ENCODE peak calls at places on chromosome 2, in five cellular contexts. C is stomach, I is breast epithelium, H is suprapubic skin, U is spleen. T is an unnamed sample. For H3K4me1, the result is how much of the 10 kb centered on the place peaks cover.

GRCh38 chr2:238155051-238155760 is 3.6 kb upstream of the ERFE start:
- DNase-seq in C (no peak), I (no peak), H (no peak), U (no peak), T (no peak)

GRCh38 chr2:182548031-182548950 is 121.5 kb upstream of the PDE1A start:
- DNase-seq in C (no peak), I (no peak), H (no peak), U (no peak), T (no peak)

GRCh38 chr2:16239296-16239850 is 299.0 kb downstream of the MYCN start:
- DNase-seq in C (no peak), I (no peak), H (no peak), U (no peak), T (no peak)

GRCh38 chr2:241803387-241804325 is 5.3 kb upstream of the NEU4 start:
- DNase-seq in C (no peak), I (no peak), H (peak), U (peak), T (peak)

GRCh38 chr2:132416080-132416911 is at the start of gene GPR39:
- DNase-seq in C (peak), I (peak), H (peak), U (no peak), T (peak)

GRCh38 chr2:141942006-141942789 is 188.6 kb downstream of the LRP1B start:
- DNase-seq in C (no peak), I (no peak), H (no peak), U (no peak), T (no peak)

GRCh38 chr2:85216927-85217326 is 83.7 kb downstream of the TCF7L1 start:
- DNase-seq in C (no peak), I (no peak), H (peak), U (no peak), T (no peak)

GRCh38 chr2:216308532-216308931 is 63.8 kb downstream of the MARCHF4 start:
- DNase-seq in C (no peak), I (no peak), H (no peak), U (no peak), T (no peak)

GRCh38 chr2:10303174-10303633 is 500 bp downstream of the HPCAL1 start:
- DNase-seq in C (peak), I (no peak), H (no peak), U (no peak), T (no peak)

GRCh38 chr2:209049608-209050007 is 374.2 kb upstream of the MAP2 start:
- DNase-seq in C (no peak), I (no peak), H (no peak), U (no peak), T (no peak)

GRCh38 chr2:96260404-96261260 is 5.2 kb downstream of the TMEM127 start:
- DNase-seq in C (peak), I (peak), H (no peak), U (no peak), T (peak)

GRCh38 chr2:173099271-173099670 is 23.6 kb downstream of the MAP3K20 start:
- DNase-seq in C (no peak), I (no peak), H (no peak), U (no peak), T (no peak)

GRCh38 chr2:208142255-208142924 is 3.6 kb downstream of the CRYGB start:
- DNase-seq in C (no peak), I (no peak), H (no peak), U (no peak), T (no peak)

GRCh38 chr2:79611448-79612016 is 98.7 kb downstream of the CTNNA2 start:
- DNase-seq in C (no peak), I (no peak), H (no peak), U (no peak), T (no peak)

GRCh38 chr2:62852254-62852653 is 146.7 kb downstream of the EHBP1 start:
- DNase-seq in C (no peak), I (no peak), H (no peak), U (no peak), T (no peak)

GRCh38 chr2:177772529-177772928 is 300.0 kb downstream of the PDE11A start:
- DNase-seq in C (no peak), I (no peak), H (no peak), U (no peak), T (no peak)

GRCh38 chr2:26634636-26635230 is 6.4 kb downstream of the CIB4 start:
- DNase-seq in C (no peak), I (no peak), H (no peak), U (peak), T (no peak)

GRCh38 chr2:36547906-36548305 is 50.1 kb downstream of the FEZ2 start:
- DNase-seq in C (no peak), I (no peak), H (no peak), U (no peak), T (no peak)

GRCh38 chr2:2683581-2683980 is 352.5 kb upstream of the MYT1L start:
- DNase-seq in C (no peak), I (no peak), H (no peak), U (no peak), T (no peak)

GRCh38 chr2:216735086-216735485 is 39.7 kb upstream of the IGFBP5 start:
- DNase-seq in C (no peak), I (no peak), H (no peak), U (no peak), T (no peak)

GRCh38 chr2:236712304-236712703 is 142.7 kb downstream of the ACKR3 start:
- DNase-seq in C (no peak), I (no peak), H (no peak), U (no peak), T (no peak)

GRCh38 chr2:230929381-230930148 is 4.5 kb upstream of the GPR55 start:
- DNase-seq in C (peak), I (no peak), H (peak), U (peak), T (no peak)

GRCh38 chr2:37775908-37776250 is 104.4 kb upstream of the CDC42EP3 start:
- DNase-seq in C (no peak), I (no peak), H (no peak), U (no peak), T (no peak)

GRCh38 chr2:37771600-37772088 is 100.2 kb upstream of the CDC42EP3 start:
- DNase-seq in C (no peak), I (no peak), H (no peak), U (no peak), T (no peak)

GRCh38 chr2:37773354-37773753 is 101.9 kb upstream of the CDC42EP3 start:
- DNase-seq in C (no peak), I (no peak), H (no peak), U (no peak), T (no peak)

GRCh38 chr2:37776487-37776886 is 105.0 kb upstream of the CDC42EP3 start:
- DNase-seq in C (no peak), I (no peak), H (no peak), U (no peak), T (no peak)

DNA sequence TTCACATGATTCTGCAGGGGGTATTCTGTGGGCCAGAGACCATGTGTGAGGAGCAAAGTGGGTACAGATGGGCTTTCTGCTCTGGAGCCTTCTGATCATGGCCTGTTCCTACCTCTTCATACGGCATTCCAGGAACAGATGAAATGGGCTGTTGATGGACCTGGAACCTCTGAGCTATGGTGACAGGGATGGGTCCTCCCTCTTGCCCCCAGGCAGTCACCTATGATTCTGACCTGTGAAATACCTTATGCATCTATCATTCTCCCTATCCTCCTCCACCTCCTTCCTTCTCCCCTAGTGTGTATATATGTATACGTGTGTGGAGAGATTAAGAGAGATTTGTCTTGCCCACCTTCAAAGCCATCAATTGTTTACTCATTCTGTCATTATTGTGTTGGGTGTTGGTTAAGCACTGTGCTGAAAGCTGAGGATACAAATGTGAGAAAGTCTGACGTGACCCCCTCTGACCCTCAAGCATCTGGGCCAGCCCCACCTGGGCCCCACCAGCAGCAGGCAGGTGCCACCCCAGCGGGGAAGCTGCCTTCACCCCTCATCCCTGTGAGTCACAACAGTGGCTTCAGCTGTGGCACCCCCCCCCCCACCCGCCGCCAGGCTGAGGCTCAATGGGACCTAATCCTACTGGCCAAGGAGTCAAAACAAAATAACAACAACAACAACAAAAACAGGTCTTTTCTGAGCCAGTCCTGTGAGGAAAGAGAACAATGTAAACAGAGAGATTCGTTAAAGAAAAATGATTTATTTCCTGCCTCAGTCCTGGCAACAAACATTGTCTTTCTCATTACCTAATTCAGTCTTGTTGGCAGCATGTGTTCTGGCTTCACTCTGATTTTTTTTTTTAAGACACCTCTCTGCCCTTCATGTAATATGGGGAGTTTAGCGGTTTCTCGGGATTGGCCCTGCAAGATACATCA is 103.8 kb upstream of the CDC42EP3 start:
- DNase-seq in C (no peak), I (no peak), H (no peak), U (no peak), T (peak)
- H3K27ac ChIP-seq in C (peak), I (peak), H (peak), U (no peak), T (no peak)

GRCh38 chr2:38672445-38673364 is 6.8 kb downstream of the GALM start:
- DNase-seq in C (no peak), I (no peak), H (no peak), U (no peak), T (no peak)
- H3K4me1 ChIP-seq in C (under half), I (under half), H (under half), U (under half), T (under half)

GRCh38 chr2:147845608-147846002 is 776 bp downstream of the ACVR2A start:
- DNase-seq in C (no peak), I (no peak), H (no peak), U (no peak), T (no peak)

GRCh38 chr2:147844691-147845607 is at the start of gene ACVR2A:
- DNase-seq in C (peak), I (no peak), H (no peak), U (peak), T (peak)

GRCh38 chr2:147843421-147843863 is 1.4 kb upstream of the ACVR2A start:
- DNase-seq in C (no peak), I (no peak), H (no peak), U (no peak), T (no peak)

GRCh38 chr2:147846382-147847081 is 1.7 kb downstream of the ACVR2A start:
- DNase-seq in C (no peak), I (no peak), H (no peak), U (no peak), T (no peak)

GRCh38 chr2:147843864-147844690 is 752 bp upstream of the ACVR2A start:
- DNase-seq in C (peak), I (peak), H (peak), U (peak), T (peak)
- TF ChIP-seq POLR2A in C (no peak), I (no peak), H (peak), U (no peak), T (peak)

DNA sequence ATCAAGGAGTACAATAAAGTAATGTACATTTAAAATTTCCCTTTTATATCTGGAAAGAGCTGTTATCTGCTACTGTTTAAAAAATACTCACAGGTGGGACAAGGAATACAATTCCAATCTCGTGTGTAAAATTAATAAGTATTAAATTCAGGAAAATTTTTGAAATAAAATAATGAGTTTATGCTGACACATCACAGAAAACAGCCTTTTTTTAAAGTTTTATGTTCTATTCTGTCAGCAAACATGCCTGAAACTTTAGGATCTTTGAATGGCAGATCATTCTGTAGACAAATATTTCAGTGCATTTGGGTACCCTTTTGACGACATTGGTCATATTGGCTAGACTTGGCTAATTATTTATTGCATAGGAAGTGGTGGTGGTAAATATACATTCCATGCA is 254.4 kb upstream of the ETAA1 start:
- DNase-seq in C (no peak), I (no peak), H (no peak), U (no peak), T (no peak)
- H3K27ac ChIP-seq in C (no peak), I (no peak), H (no peak), U (no peak), T (no peak)

DNA sequence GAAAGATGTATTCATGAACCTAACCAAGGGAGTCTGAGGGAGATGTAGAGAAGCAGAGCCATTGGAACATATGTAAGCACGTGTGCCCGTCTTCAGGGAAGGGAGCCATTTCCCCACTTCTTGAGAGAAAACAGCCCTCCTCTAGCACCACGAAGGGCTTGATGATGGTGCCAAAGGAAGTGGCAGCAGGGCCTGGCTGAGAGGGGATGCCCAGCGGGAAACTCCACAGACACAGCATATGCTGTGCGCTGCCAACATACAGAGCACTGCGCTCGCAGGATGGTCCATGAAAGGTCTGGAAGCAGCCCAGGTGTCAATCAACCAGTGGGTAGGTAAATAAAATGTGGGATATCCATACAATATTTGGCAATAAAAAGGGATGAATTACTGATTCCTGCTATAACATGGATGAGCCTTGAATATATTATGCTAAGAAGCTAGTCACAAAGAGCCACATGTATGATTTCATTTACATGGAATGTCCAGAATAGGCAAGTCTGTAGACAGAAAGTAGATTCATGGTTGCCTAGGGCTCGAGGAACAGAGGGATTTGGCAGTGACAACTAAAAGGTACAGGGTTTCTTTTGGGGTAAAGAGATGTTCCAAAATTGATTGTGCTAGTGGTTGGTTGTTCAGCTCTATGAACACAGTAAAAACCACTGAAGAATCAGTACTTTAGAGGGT is 16.1 kb downstream of the TMEM247 start:
- DNase-seq in C (no peak), I (no peak), H (no peak), U (no peak), T (no peak)
- H3K4me1 ChIP-seq in C (under half), I (under half), H (under half), U (under half), T (under half)

GRCh38 chr2:29114841-29115609 is at the start of gene CLIP4:
- DNase-seq in C (peak), I (no peak), H (no peak), U (peak), T (peak)
- TF ChIP-seq POLR2A in C (no peak), I (peak), H (peak), U (no peak), T (no peak)

DNA sequence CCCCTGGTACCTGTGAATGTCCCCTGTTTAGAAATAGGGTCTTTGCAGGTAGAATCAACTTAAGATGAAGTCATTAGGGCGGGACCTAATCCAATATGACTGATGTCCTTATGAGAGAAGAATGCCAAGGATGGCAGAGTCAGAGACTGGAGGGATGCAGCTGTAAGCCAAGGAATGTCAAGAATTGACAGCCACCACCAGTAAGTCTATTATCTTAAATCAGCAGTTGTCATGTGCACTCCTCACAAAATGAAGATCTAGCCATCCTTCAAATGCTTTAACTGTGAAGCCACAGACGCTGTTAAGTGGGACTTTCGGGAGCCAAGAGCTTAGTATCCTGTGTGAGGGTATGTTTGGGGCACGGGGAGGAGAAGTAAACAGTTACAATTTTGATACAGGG is 83.2 kb downstream of the ITGA4 start:
- DNase-seq in C (no peak), I (no peak), H (no peak), U (no peak), T (no peak)
- H3K27ac ChIP-seq in C (no peak), I (no peak), H (no peak), U (no peak), T (no peak)

DNA sequence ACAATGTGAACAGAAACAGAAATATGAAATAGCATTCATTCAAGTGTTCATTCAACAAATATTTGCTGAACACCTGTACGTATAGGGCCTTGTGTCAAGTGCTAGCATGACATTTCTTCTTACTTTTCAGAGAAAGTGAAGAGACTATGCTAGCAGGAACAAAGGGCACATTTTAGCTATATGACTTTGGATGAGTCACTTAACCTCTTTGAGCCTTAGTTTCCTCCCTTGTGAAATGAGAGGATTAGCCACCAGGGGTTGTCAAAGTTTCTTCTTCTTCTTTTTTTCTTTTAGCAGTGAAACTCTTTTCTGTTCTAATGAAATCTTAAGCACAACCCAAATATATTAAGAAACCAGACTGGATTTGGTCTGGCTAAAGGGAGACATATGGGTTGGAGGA is 53.1 kb downstream of the FIGN start:
- DNase-seq in C (no peak), I (no peak), H (no peak), U (no peak), T (no peak)
- H3K4me1 ChIP-seq in C (under half), I (under half), H (under half), U (under half), T (under half)

DNA sequence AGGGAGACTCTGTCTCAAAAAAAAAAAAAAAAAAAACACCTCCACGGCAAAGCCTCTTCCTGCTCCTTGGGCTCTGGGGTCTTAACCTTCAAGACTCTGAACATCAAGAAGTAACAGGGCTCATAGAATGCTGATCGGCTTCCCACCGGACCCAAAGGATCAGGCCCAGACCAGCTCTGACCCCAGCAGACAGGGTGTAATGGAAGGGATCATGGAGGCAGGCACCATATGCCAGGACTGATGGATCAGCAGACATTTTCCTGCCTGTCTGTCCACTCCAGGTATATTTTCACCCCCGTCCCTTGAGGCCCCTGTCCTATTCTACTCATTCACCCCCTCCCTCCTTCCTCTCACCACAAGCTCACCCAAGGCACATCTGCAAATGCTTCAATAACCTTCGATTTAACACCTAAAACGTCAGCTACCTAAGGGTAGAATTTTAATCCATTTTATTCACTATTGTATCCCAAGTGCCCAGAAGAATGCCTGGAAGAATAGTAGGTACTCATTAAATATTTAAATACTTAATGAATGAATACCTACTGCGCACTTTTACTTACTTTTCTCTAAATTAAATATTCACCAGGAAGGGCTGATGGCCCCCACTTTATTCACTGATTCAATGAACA is 4.6 kb upstream of the SPEG start:
- DNase-seq in C (no peak), I (no peak), H (no peak), U (no peak), T (no peak)
- TF ChIP-seq POLR2A in C (no peak), I (no peak), H (no peak), U (no peak), T (no peak)

T was measured in upper lobe of left lung.